ENCODE peak calls at places on chromosomes 3 and 15, in eight cellular contexts. One of them, this sample, is unnamed. For H3K27me3 and H3K9me3, the result is how much of the 10 kb centered on the place peaks cover.

GRCh38 chr15:99755692-99756409 is 22.6 kb upstream of the LYSMD4 start:
- DNase-seq in left lung: no peak
- DNase-seq in neural progenitor cell: peak
- DNase-seq in BE2C: peak
- DNase-seq in Panc1: peak
- DNase-seq in colonic mucosa: peak
- DNase-seq in CD8-positive, alpha-beta T cell: peak
- DNase-seq in naive thymus-derived CD4-positive, alpha-beta T cell: peak
- DNase-seq in this sample: no peak

GRCh38 chr3:3309836-3310235 is 130.3 kb upstream of the CRBN start:
- DNase-seq in neural progenitor cell: peak
- DNase-seq in BE2C: no peak
- DNase-seq in CD8-positive, alpha-beta T cell: no peak
- DNase-seq in left lung: no peak
- DNase-seq in naive thymus-derived CD4-positive, alpha-beta T cell: no peak
- DNase-seq in colonic mucosa: no peak
- DNase-seq in Panc1: no peak
- DNase-seq in this sample: no peak

GRCh38 chr3:143975549-143976152 is 4.0 kb downstream of the DIPK2A start:
- DNase-seq in colonic mucosa: no peak
- DNase-seq in left lung: no peak
- DNase-seq in neural progenitor cell: peak
- DNase-seq in CD8-positive, alpha-beta T cell: no peak
- DNase-seq in Panc1: no peak
- DNase-seq in BE2C: no peak
- DNase-seq in naive thymus-derived CD4-positive, alpha-beta T cell: no peak
- DNase-seq in this sample: no peak

GRCh38 chr15:90902656-90902995 is 476 bp upstream of the MAN2A2 start:
- DNase-seq in Panc1: no peak
- DNase-seq in CD8-positive, alpha-beta T cell: no peak
- DNase-seq in naive thymus-derived CD4-positive, alpha-beta T cell: no peak
- DNase-seq in BE2C: no peak
- DNase-seq in neural progenitor cell: no peak
- DNase-seq in left lung: no peak
- DNase-seq in colonic mucosa: no peak
- DNase-seq in this sample: no peak

GRCh38 chr3:31445701-31446100 is 87.0 kb upstream of the STT3B start:
- DNase-seq in naive thymus-derived CD4-positive, alpha-beta T cell: no peak
- DNase-seq in Panc1: no peak
- DNase-seq in left lung: no peak
- DNase-seq in BE2C: no peak
- DNase-seq in neural progenitor cell: no peak
- DNase-seq in CD8-positive, alpha-beta T cell: no peak
- DNase-seq in colonic mucosa: no peak
- DNase-seq in this sample: no peak

GRCh38 chr3:29853841-29854397 is 573.0 kb downstream of the RBMS3 start:
- DNase-seq in colonic mucosa: no peak
- DNase-seq in naive thymus-derived CD4-positive, alpha-beta T cell: no peak
- DNase-seq in Panc1: no peak
- DNase-seq in left lung: peak
- DNase-seq in BE2C: no peak
- DNase-seq in CD8-positive, alpha-beta T cell: no peak
- DNase-seq in neural progenitor cell: no peak
- DNase-seq in this sample: no peak

GRCh38 chr15:37031198-37031597 is 69.2 kb downstream of the MEIS2 start:
- DNase-seq in naive thymus-derived CD4-positive, alpha-beta T cell: no peak
- DNase-seq in left lung: no peak
- DNase-seq in CD8-positive, alpha-beta T cell: no peak
- DNase-seq in Panc1: no peak
- DNase-seq in BE2C: no peak
- DNase-seq in neural progenitor cell: no peak
- DNase-seq in colonic mucosa: no peak
- DNase-seq in this sample: no peak

GRCh38 chr3:172147113-172147818 is 107.9 kb downstream of the FNDC3B start:
- DNase-seq in neural progenitor cell: no peak
- DNase-seq in naive thymus-derived CD4-positive, alpha-beta T cell: no peak
- DNase-seq in BE2C: no peak
- DNase-seq in CD8-positive, alpha-beta T cell: no peak
- DNase-seq in Panc1: no peak
- DNase-seq in colonic mucosa: no peak
- DNase-seq in left lung: no peak
- DNase-seq in this sample: no peak

GRCh38 chr3:122908251-122908650 is 113.4 kb downstream of the SLC49A4 start:
- DNase-seq in CD8-positive, alpha-beta T cell: no peak
- DNase-seq in neural progenitor cell: no peak
- DNase-seq in colonic mucosa: no peak
- DNase-seq in naive thymus-derived CD4-positive, alpha-beta T cell: no peak
- DNase-seq in left lung: no peak
- DNase-seq in Panc1: no peak
- DNase-seq in BE2C: no peak
- DNase-seq in this sample: no peak
- H3K4me3 ChIP-seq in CD8-positive, alpha-beta T cell: no peak
- H3K4me3 ChIP-seq in neural progenitor cell: no peak
- H3K4me3 ChIP-seq in colonic mucosa: no peak
- H3K4me3 ChIP-seq in naive thymus-derived CD4-positive, alpha-beta T cell: no peak
- H3K4me3 ChIP-seq in left lung: no peak
- H3K4me3 ChIP-seq in Panc1: no peak
- H3K4me3 ChIP-seq in BE2C: no peak
- H3K4me3 ChIP-seq in this sample: no peak

GRCh38 chr3:55488398-55489055 is 1.4 kb upstream of the WNT5A start:
- DNase-seq in left lung: no peak
- DNase-seq in colonic mucosa: peak
- DNase-seq in naive thymus-derived CD4-positive, alpha-beta T cell: no peak
- DNase-seq in Panc1: no peak
- DNase-seq in BE2C: no peak
- DNase-seq in neural progenitor cell: peak
- DNase-seq in CD8-positive, alpha-beta T cell: no peak
- DNase-seq in this sample: no peak
- H3K27me3 ChIP-seq in left lung: half or more
- H3K27me3 ChIP-seq in colonic mucosa: under half
- H3K27me3 ChIP-seq in naive thymus-derived CD4-positive, alpha-beta T cell: under half
- H3K27me3 ChIP-seq in Panc1: under half
- H3K27me3 ChIP-seq in BE2C: half or more
- H3K27me3 ChIP-seq in neural progenitor cell: half or more
- H3K27me3 ChIP-seq in CD8-positive, alpha-beta T cell: under half
- H3K27me3 ChIP-seq in this sample: under half

GRCh38 chr3:44444896-44445691 is 32.4 kb downstream of the ZNF445 start:
- DNase-seq in neural progenitor cell: no peak
- DNase-seq in BE2C: no peak
- DNase-seq in naive thymus-derived CD4-positive, alpha-beta T cell: no peak
- DNase-seq in CD8-positive, alpha-beta T cell: no peak
- DNase-seq in left lung: no peak
- DNase-seq in Panc1: no peak
- DNase-seq in colonic mucosa: no peak
- DNase-seq in this sample: no peak
- H3K9me3 ChIP-seq in neural progenitor cell: under half
- H3K9me3 ChIP-seq in BE2C: under half
- H3K9me3 ChIP-seq in naive thymus-derived CD4-positive, alpha-beta T cell: under half
- H3K9me3 ChIP-seq in CD8-positive, alpha-beta T cell: under half
- H3K9me3 ChIP-seq in left lung: under half
- H3K9me3 ChIP-seq in Panc1: under half
- H3K9me3 ChIP-seq in colonic mucosa: under half
- H3K9me3 ChIP-seq in this sample: under half

GRCh38 chr15:85443046-85443445 is 62.6 kb downstream of the AKAP13 start:
- DNase-seq in neural progenitor cell: no peak
- DNase-seq in CD8-positive, alpha-beta T cell: no peak
- DNase-seq in Panc1: no peak
- DNase-seq in colonic mucosa: no peak
- DNase-seq in left lung: no peak
- DNase-seq in BE2C: no peak
- DNase-seq in naive thymus-derived CD4-positive, alpha-beta T cell: no peak
- DNase-seq in this sample: no peak
- H3K4me3 ChIP-seq in neural progenitor cell: no peak
- H3K4me3 ChIP-seq in CD8-positive, alpha-beta T cell: no peak
- H3K4me3 ChIP-seq in Panc1: no peak
- H3K4me3 ChIP-seq in colonic mucosa: no peak
- H3K4me3 ChIP-seq in left lung: no peak
- H3K4me3 ChIP-seq in BE2C: no peak
- H3K4me3 ChIP-seq in naive thymus-derived CD4-positive, alpha-beta T cell: no peak
- H3K4me3 ChIP-seq in this sample: no peak